ENCODE peak calls at places on chromosomes 5 and 9, in five cellular contexts. One of them, this sample, is unnamed.

GRCh38 chr9:135085830-135086546 is 1.5 kb upstream of the OLFM1 start:
- DNase-seq in posterior vena cava: peak; percentile 92
- DNase-seq in HCEC 1CT: no peak
- DNase-seq in sciatic nerve: peak; percentile 88
- DNase-seq in M059J: peak; percentile 50
- DNase-seq in this sample: peak; percentile 59

GRCh38 chr5:125093776-125094175 is 347.3 kb upstream of the ZNF608 start:
- DNase-seq in posterior vena cava: no peak
- DNase-seq in HCEC 1CT: peak; percentile 87
- DNase-seq in sciatic nerve: no peak
- DNase-seq in M059J: peak; percentile 91
- DNase-seq in this sample: peak; percentile 90

GRCh38 chr5:115725522-115725921 is 90.9 kb downstream of the CDO1 start:
- DNase-seq in posterior vena cava: no peak
- DNase-seq in HCEC 1CT: no peak
- DNase-seq in sciatic nerve: no peak
- DNase-seq in M059J: no peak
- DNase-seq in this sample: no peak

GRCh38 chr5:60810438-60811085 is 33.5 kb downstream of the ELOVL7 start:
- DNase-seq in posterior vena cava: no peak
- DNase-seq in HCEC 1CT: peak; percentile 30
- DNase-seq in sciatic nerve: no peak
- DNase-seq in M059J: peak; percentile 69
- DNase-seq in this sample: peak; percentile 35

GRCh38 chr5:112436139-112436538 is 17.1 kb upstream of the EPB41L4A start:
- DNase-seq in posterior vena cava: no peak
- DNase-seq in HCEC 1CT: no peak
- DNase-seq in sciatic nerve: no peak
- DNase-seq in M059J: no peak
- DNase-seq in this sample: no peak

GRCh38 chr5:108421713-108422112 is 39.8 kb upstream of the FBXL17 start:
- DNase-seq in posterior vena cava: no peak
- DNase-seq in HCEC 1CT: peak; percentile 39
- DNase-seq in sciatic nerve: no peak
- DNase-seq in M059J: peak; percentile 44
- DNase-seq in this sample: peak; percentile 11

GRCh38 chr9:123365881-123366528 is 10.0 kb downstream of the CRB2 start:
- DNase-seq in posterior vena cava: no peak
- DNase-seq in HCEC 1CT: no peak
- DNase-seq in sciatic nerve: no peak
- DNase-seq in M059J: no peak
- DNase-seq in this sample: no peak

GRCh38 chr9:107810493-107810931 is 320.9 kb upstream of the KLF4 start:
- DNase-seq in posterior vena cava: no peak
- DNase-seq in HCEC 1CT: peak; percentile 48
- DNase-seq in sciatic nerve: no peak
- DNase-seq in M059J: peak; percentile 86
- DNase-seq in this sample: peak; percentile 16

GRCh38 chr5:1212881-1213280 is 11.5 kb downstream of the SLC6A19 start:
- DNase-seq in posterior vena cava: no peak
- DNase-seq in HCEC 1CT: no peak
- DNase-seq in sciatic nerve: no peak
- DNase-seq in M059J: no peak
- DNase-seq in this sample: no peak

GRCh38 chr5:773517-774264 is 10.8 kb downstream of the ZDHHC11B start:
- DNase-seq in posterior vena cava: peak; percentile 88
- DNase-seq in HCEC 1CT: no peak
- DNase-seq in sciatic nerve: peak; percentile 56
- DNase-seq in M059J: no peak
- DNase-seq in this sample: no peak

GRCh38 chr9:134670851-134671281 is 29.3 kb downstream of the COL5A1 start:
- DNase-seq in posterior vena cava: no peak
- DNase-seq in HCEC 1CT: no peak
- DNase-seq in sciatic nerve: peak; percentile 43
- DNase-seq in M059J: no peak
- DNase-seq in this sample: no peak

GRCh38 chr5:138934971-138935370 is 59.8 kb upstream of the LRRTM2 start:
- DNase-seq in posterior vena cava: no peak
- DNase-seq in HCEC 1CT: no peak
- DNase-seq in sciatic nerve: no peak
- DNase-seq in M059J: no peak
- DNase-seq in this sample: no peak

GRCh38 chr5:176714067-176714466 is 66.8 kb downstream of the TSPAN17 start:
- DNase-seq in posterior vena cava: no peak
- DNase-seq in HCEC 1CT: no peak
- DNase-seq in sciatic nerve: no peak
- DNase-seq in M059J: peak; percentile 58
- DNase-seq in this sample: peak; percentile 57

This sample was measured in EL.